ENCODE peak calls at places on chromosomes 2 and 18, in seven cellular contexts. P, Q, G, B, X, Y and F are unnamed samples.
A peak's percentile ranks its signal among the peaks of the same experiment; 100 is the strongest.

GRCh38 chr2:56299166-56299806 is 115.5 kb downstream of the CCDC85A start:
- DNase-seq in P (no peak), Q (no peak), G (no peak), B (no peak), X (peak; percentile 20), Y (no peak), F (no peak)

GRCh38 chr18:8754995-8755955 is 49.9 kb downstream of the MTCL1 start:
- DNase-seq in P (no peak), Q (no peak), G (no peak), B (peak; percentile 58), X (peak; percentile 23), Y (no peak), F (no peak)

GRCh38 chr18:46051731-46052461 is 20.2 kb downstream of the PSTPIP2 start:
- DNase-seq in P (no peak), Q (no peak), G (no peak), B (no peak), X (peak; percentile 90), Y (no peak), F (no peak)

GRCh38 chr18:75211721-75212625 is 1.4 kb downstream of the TSHZ1 start:
- DNase-seq in P (peak; percentile 73), Q (peak; percentile 69), G (peak; percentile 53), B (no peak), X (no peak), Y (peak; percentile 65), F (peak; percentile 49)

GRCh38 chr2:70321377-70321776 is 19.5 kb upstream of the FAM136A start:
- DNase-seq in P (no peak), Q (no peak), G (no peak), B (no peak), X (no peak), Y (peak; percentile 15), F (no peak)

GRCh38 chr2:144943986-144944385 is 424.1 kb upstream of the ZEB2 start:
- DNase-seq in P (no peak), Q (no peak), G (no peak), B (no peak), X (peak; percentile 65), Y (no peak), F (no peak)

GRCh38 chr2:195575879-195576391 is 81.1 kb upstream of the SLC39A10 start:
- DNase-seq in P (no peak), Q (no peak), G (peak; percentile 13), B (no peak), X (peak; percentile 97), Y (peak; percentile 58), F (no peak)

GRCh38 chr2:237091779-237092436 is 6.2 kb downstream of the COPS8 start:
- DNase-seq in P (no peak), Q (no peak), G (no peak), B (no peak), X (peak; percentile 87), Y (no peak), F (no peak)

GRCh38 chr2:173991857-173992588 is 26.9 kb upstream of the SP3 start:
- DNase-seq in P (no peak), Q (no peak), G (no peak), B (no peak), X (peak; percentile 71), Y (no peak), F (no peak)

GRCh38 chr2:82498777-82499443 is 1960.2 kb downstream of the SUCLG1 start:
- DNase-seq in P (no peak), Q (no peak), G (no peak), B (no peak), X (no peak), Y (no peak), F (no peak)

GRCh38 chr2:163345795-163346573 is 389.8 kb downstream of the FIGN start:
- DNase-seq in P (peak; percentile 73), Q (no peak), G (peak; percentile 45), B (no peak), X (peak; percentile 69), Y (peak; percentile 86), F (peak; percentile 46)

GRCh38 chr2:135799738-135800137 is 37.2 kb downstream of the LCT start:
- DNase-seq in P (no peak), Q (no peak), G (no peak), B (no peak), X (no peak), Y (no peak), F (no peak)

GRCh38 chr2:127769587-127769986 is 41.4 kb downstream of the WDR33 start:
- DNase-seq in P (no peak), Q (no peak), G (no peak), B (no peak), X (no peak), Y (no peak), F (no peak)

GRCh38 chr18:74517236-74517630 is 17.1 kb upstream of the CNDP1 start:
- DNase-seq in P (no peak), Q (no peak), G (no peak), B (no peak), X (no peak), Y (no peak), F (no peak)

GRCh38 chr2:25098558-25099486 is 56.9 kb downstream of the EFR3B start:
- DNase-seq in P (no peak), Q (no peak), G (no peak), B (no peak), X (peak; percentile 86), Y (peak; percentile 29), F (no peak)

GRCh38 chr2:40401896-40402295 is 50.0 kb downstream of the SLC8A1 start:
- DNase-seq in P (no peak), Q (no peak), G (no peak), B (no peak), X (peak; percentile 81), Y (peak; percentile 78), F (no peak)

GRCh38 chr2:120602251-120602650 is 133.4 kb upstream of the GLI2 start:
- DNase-seq in P (no peak), Q (no peak), G (no peak), B (no peak), X (peak; percentile 45), Y (no peak), F (no peak)

GRCh38 chr2:128457716-128458115 is 139.0 kb upstream of the HS6ST1 start:
- DNase-seq in P (no peak), Q (no peak), G (no peak), B (no peak), X (no peak), Y (no peak), F (no peak)

GRCh38 chr2:13481201-13481600 is 764.5 kb downstream of the TRIB2 start:
- DNase-seq in P (no peak), Q (no peak), G (no peak), B (no peak), X (no peak), Y (no peak), F (no peak)